ENCODE peak calls at places on chromosome 17, in eight cellular contexts. O is OCI-M1, Y is NCI-H1092 treated with DMSO at 0.1 percent for 48 hours, G is IMR-90, X is non-pigmented ciliary epithelial cell, D is WTC11, H is KBM-7, A is osteocyte. P is an unnamed sample.

GRCh38 chr17:43976956-43977837 is 23.5 kb upstream of the PYY start:
- DNase-seq in O (no peak), A (no peak), D (no peak), G (no peak), Y (no peak), H (no peak), X (no peak), P (no peak)

GRCh38 chr17:37557482-37557881 is 51.7 kb downstream of the SYNRG start:
- DNase-seq in O (no peak), A (no peak), D (no peak), G (no peak), Y (no peak), H (no peak), X (no peak), P (no peak)

GRCh38 chr17:30414486-30414885 is 35.8 kb downstream of the CPD start:
- DNase-seq in A (no peak), H (no peak), X (no peak), O (no peak), Y (no peak), G (peak), D (no peak), P (no peak)

GRCh38 chr17:64491034-64491860 is 5.6 kb downstream of the POLG2 start:
- DNase-seq in A (no peak), D (peak), O (peak), X (no peak), H (peak), Y (no peak), G (peak), P (no peak)

GRCh38 chr17:67602974-67603373 is 114.8 kb upstream of the NOL11 start:
- DNase-seq in A (no peak), D (peak), O (peak), H (peak), G (peak), Y (peak), X (peak), P (no peak)

GRCh38 chr17:30565073-30565935 is 88.1 kb downstream of the GOSR1 start:
- DNase-seq in D (peak), O (peak), Y (no peak), G (no peak), X (no peak), H (peak), A (no peak), P (no peak)

GRCh38 chr17:33046361-33047255 is 55.0 kb downstream of the SPACA3 start:
- DNase-seq in G (no peak), Y (no peak), X (no peak), O (no peak), H (no peak), A (peak), D (no peak), P (peak)

GRCh38 chr17:40547079-40547784 is 18.0 kb downstream of the CCR7 start:
- DNase-seq in H (peak), G (no peak), A (no peak), Y (peak), D (peak), X (no peak), O (peak), P (no peak)

P was measured in vagina.